ENCODE peak calls at places on chromosomes 13 and 19, in seven cellular contexts. E is GM23338, C is IMR-90, D is GM23248, A is fibroblast of lung, J is K562, W is SK-N-SH. L is an unnamed sample.

GRCh38 chr13:38868870-38869269 is 121.8 kb downstream of the STOML3 start:
- DNase-seq in A (no peak), C (no peak), D (no peak), E (no peak), W (no peak), J (no peak), L (no peak)

GRCh38 chr19:639251-640155 is at the start of gene FGF22:
- DNase-seq in D (peak), J (peak), A (peak), E (peak), C (peak), W (peak), L (peak)

GRCh38 chr19:19429361-19429760 is 23.9 kb downstream of the GATAD2A start:
- DNase-seq in A (no peak), E (no peak), W (no peak), J (no peak), C (no peak), D (no peak), L (no peak)

GRCh38 chr19:6092329-6093286 is 17.7 kb downstream of the RFX2 start:
- DNase-seq in W (no peak), D (peak), C (peak), A (peak), E (peak), J (peak), L (peak)

GRCh38 chr13:60226507-60226906 is 62.8 kb upstream of the DIAPH3 start:
- DNase-seq in W (peak), A (peak), J (peak), D (peak), C (peak), E (peak), L (peak)

GRCh38 chr13:28537149-28537548 is 42.2 kb upstream of the FLT1 start:
- DNase-seq in W (no peak), D (no peak), C (no peak), E (no peak), A (no peak), J (no peak), L (no peak)

GRCh38 chr19:55440411-55441105 is 2.5 kb downstream of the SHISA7 start:
- DNase-seq in W (peak), J (peak), C (no peak), A (no peak), E (peak), D (peak), L (no peak)

GRCh38 chr13:65638572-65639168 is 1591.5 kb downstream of the PCDH9 start:
- DNase-seq in A (peak), C (peak), W (peak), D (peak), E (peak), J (peak), L (peak)

GRCh38 chr19:30449673-30450072 is 77.5 kb downstream of the ZNF536 start:
- DNase-seq in J (no peak), A (peak), D (no peak), C (no peak), W (peak), E (peak), L (no peak)

GRCh38 chr19:1064661-1065605 is 2.0 kb upstream of the ARHGAP45 start:
- DNase-seq in J (no peak), D (peak), A (peak), W (peak), C (peak), E (peak), L (peak)

GRCh38 chr19:31261019-31261595 is 88.1 kb downstream of the TSHZ3 start:
- DNase-seq in J (no peak), C (no peak), D (no peak), E (no peak), W (peak), A (no peak), L (no peak)

GRCh38 chr19:49761249-49761624 is 1.9 kb downstream of the TSKS start:
- DNase-seq in A (no peak), J (no peak), W (no peak), E (no peak), C (no peak), D (no peak), L (no peak)

GRCh38 chr19:49764341-49764740 is 1.2 kb upstream of the TSKS start:
- DNase-seq in C (no peak), A (no peak), W (no peak), E (no peak), J (no peak), D (no peak), L (no peak)

GRCh38 chr19:49766007-49766937 is 529 bp upstream of the AP2A1 start:
- DNase-seq in D (peak), C (peak), E (peak), W (peak), J (peak), A (peak), L (peak)

GRCh38 chr19:49761625-49762311 is 1.3 kb downstream of the TSKS start:
- DNase-seq in E (peak), A (peak), J (peak), D (peak), C (peak), W (no peak), L (peak)

GRCh38 chr19:49763230-49763629 is at the start of gene TSKS:
- DNase-seq in D (no peak), C (no peak), W (no peak), E (no peak), J (no peak), A (no peak), L (no peak)
- H2AFZ ChIP-seq in D (peak), C (peak), W (no peak), E (peak), J (peak), A (no peak), L (no peak)

GRCh38 chr13:80921556-80921955 is 580.6 kb upstream of the SPRY2 start:
- DNase-seq in W (no peak), J (no peak), C (no peak), E (no peak), D (no peak), A (no peak), L (no peak)
- H2AFZ ChIP-seq in W (peak), J (no peak), C (no peak), E (no peak), D (no peak), A (no peak), L (no peak)

DNA sequence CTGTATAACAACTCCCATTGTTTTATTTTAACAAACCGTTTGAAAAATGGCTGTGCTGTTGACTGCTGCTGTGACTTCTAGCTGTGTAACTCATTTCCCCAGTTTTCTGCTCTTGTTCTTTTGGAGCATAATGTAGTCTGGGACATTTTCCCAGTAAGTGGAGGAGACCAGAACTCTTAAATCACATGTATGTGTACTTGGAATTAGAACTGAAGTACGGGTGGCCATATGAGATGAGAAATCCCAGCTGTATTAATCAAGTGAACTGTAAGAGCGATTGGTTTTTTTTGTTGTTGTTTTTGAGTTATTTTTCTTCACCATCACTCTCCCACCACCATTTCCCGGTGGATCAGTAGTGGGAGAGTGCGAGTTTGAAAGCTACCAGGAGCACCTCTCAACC is 49.5 kb upstream of the RNF113B start:
- DNase-seq in W (no peak), E (no peak), J (no peak), A (no peak), C (no peak), D (no peak), L (no peak)
- H2AFZ ChIP-seq in W (no peak), E (no peak), J (no peak), A (no peak), C (no peak), D (no peak), L (no peak)

DNA sequence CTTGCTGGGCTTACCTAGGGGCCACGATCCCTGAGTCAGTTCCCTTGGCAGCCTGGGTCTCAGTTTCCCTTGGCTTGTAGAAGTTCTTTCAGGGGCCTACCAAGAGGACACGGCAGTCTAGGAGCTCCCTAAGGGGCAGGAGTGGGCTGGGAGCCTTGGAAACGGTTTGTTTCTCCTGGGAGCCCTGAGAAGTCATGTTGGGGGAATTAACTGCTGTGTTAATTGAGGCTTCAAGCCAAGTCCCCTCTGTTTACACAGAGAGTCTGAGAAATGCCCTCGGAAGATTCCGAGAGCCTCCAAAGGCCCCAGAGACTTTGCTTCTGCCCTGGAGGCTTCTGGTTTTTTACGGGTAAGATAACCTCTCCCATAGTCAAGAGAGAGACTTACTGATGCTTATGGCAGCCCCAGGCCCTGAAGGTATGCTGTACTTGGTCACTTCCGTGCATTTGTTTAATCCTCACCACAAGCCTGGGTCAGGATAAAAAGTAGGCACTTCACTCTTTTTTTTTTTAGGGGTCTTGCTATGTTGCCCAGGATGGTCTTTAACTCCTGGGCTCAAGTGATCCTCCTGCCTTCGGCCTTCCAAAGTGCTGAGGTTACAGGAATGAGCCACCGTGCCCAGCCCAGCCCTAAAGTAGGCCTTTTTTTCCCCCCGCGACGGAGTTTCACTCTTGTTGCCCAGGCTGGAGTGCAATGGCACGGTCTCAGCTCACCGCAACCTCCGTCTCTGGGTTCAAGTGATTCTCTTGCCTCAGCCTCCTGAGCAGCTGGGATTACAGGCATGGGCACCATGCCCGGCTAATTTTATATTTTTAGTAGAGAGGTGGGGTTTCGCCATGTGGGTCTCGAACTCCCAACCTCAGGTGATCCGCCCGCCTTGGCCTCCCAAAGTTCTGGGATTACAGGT is 15.1 kb downstream of the IER2 start:
- DNase-seq in J (no peak), A (no peak), E (peak), C (no peak), W (no peak), D (no peak), L (peak)
- H2AFZ ChIP-seq in J (peak), A (no peak), E (no peak), C (peak), W (peak), D (peak), L (no peak)

GRCh38 chr19:9818175-9818733 is 625 bp downstream of the FBXL12 start:
- DNase-seq in D (peak), C (no peak), A (no peak), E (no peak), W (no peak), J (no peak), L (no peak)
- H2AFZ ChIP-seq in D (peak), C (peak), A (peak), E (peak), W (peak), J (peak), L (peak)

GRCh38 chr13:74575729-74576125 is 441.5 kb upstream of the KLF12 start:
- DNase-seq in J (peak), W (peak), A (peak), D (peak), E (peak), C (peak), L (peak)
- H2AFZ ChIP-seq in J (no peak), W (peak), A (peak), D (peak), E (peak), C (peak), L (peak)

GRCh38 chr13:62321895-62322294 is 906.2 kb upstream of the PCDH20 start:
- DNase-seq in C (no peak), J (no peak), A (no peak), W (no peak), E (no peak), D (no peak), L (no peak)

GRCh38 chr13:62320129-62320724 is 904.6 kb upstream of the PCDH20 start:
- DNase-seq in D (peak), C (peak), J (no peak), W (peak), E (peak), A (peak), L (peak)

GRCh38 chr13:62324842-62325241 is 909.2 kb upstream of the PCDH20 start:
- DNase-seq in J (no peak), W (no peak), D (no peak), A (no peak), C (no peak), E (no peak), L (no peak)

GRCh38 chr13:62320731-62321130 is 905.1 kb upstream of the PCDH20 start:
- DNase-seq in W (peak), E (no peak), J (no peak), D (no peak), A (no peak), C (no peak), L (no peak)

DNA sequence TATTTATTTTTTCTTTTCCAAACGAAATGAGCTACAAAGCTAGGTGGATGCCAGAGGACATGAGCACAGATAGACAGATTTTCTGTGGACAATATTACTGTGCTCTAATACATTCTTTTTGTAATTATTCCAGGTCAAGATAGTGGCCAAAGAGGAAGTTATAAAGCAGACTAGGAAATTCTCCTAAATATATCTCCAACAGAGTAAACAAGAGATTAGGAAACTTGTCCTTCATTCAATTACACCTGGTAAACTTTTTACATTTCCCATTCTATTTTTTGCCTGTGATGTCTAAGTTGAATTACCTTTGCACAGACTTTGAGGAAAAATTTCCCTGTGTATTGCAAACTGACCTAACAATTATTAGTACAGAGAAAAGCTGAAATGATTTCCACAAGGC is 905.5 kb upstream of the PCDH20 start:
- DNase-seq in D (no peak), A (no peak), W (no peak), E (no peak), C (no peak), J (no peak), L (no peak)
- H2AFZ ChIP-seq in D (no peak), A (no peak), W (no peak), E (no peak), C (no peak), J (no peak), L (no peak)

GRCh38 chr19:41353466-41354342 is at the start of gene TGFB1:
- DNase-seq in A (peak), D (peak), J (peak), E (peak), C (peak), W (peak), L (peak)
- H2AFZ ChIP-seq in A (no peak), D (peak), J (peak), E (peak), C (peak), W (no peak), L (peak)

L was measured in hepatocyte.